ENCODE peak calls at places on chromosomes 4 and X, in seven cellular contexts. N is IMR-90, C is upper lobe of right lung, I is nephron progenitor cell, H is GM23338, Q is lower lobe of right lung, V is endothelial cell. E is an unnamed sample.

GRCh38 chr4:146976145-146976544 is 30.5 kb upstream of the TTC29 start:
- DNase-seq in I (no peak), Q (no peak), H (no peak), C (no peak), V (no peak), N (no peak), E (no peak)

GRCh38 chr4:92304073-92304472 is 307 bp downstream of the GRID2 start:
- DNase-seq in C (no peak), N (no peak), V (peak; percentile 9), H (peak; percentile 31), I (peak; percentile 13), Q (no peak), E (no peak)

GRCh38 chrX:73977542-73978169 is 326.3 kb upstream of the ZCCHC13 start:
- DNase-seq in Q (no peak), C (no peak), I (no peak), N (no peak), V (no peak), H (peak; percentile 23), E (no peak)

GRCh38 chr4:181896609-181897008 is 346.6 kb upstream of the TENM3 start:
- DNase-seq in V (no peak), C (no peak), N (no peak), Q (no peak), H (no peak), I (no peak), E (no peak)

GRCh38 chr4:14399919-14400706 is 602.2 kb upstream of the CPEB2 start:
- DNase-seq in V (no peak), I (no peak), H (no peak), Q (no peak), N (no peak), C (no peak), E (no peak)

GRCh38 chr4:26937136-26937535 is 76.5 kb downstream of the STIM2 start:
- DNase-seq in H (no peak), C (no peak), Q (no peak), I (no peak), V (no peak), N (no peak), E (no peak)

GRCh38 chr4:170226288-170226687 is 136.5 kb upstream of the AADAT start:
- DNase-seq in V (no peak), I (no peak), N (no peak), Q (no peak), H (peak; percentile 13), C (no peak), E (no peak)

GRCh38 chr4:183823394-183823793 is 81.7 kb upstream of the STOX2 start:
- DNase-seq in N (peak; percentile 41), C (no peak), V (no peak), I (no peak), Q (no peak), H (no peak), E (no peak)

GRCh38 chrX:118945921-118946320 is 28.5 kb upstream of the LONRF3 start:
- DNase-seq in I (no peak), V (no peak), Q (no peak), C (no peak), H (no peak), N (no peak), E (no peak)

GRCh38 chr4:75916091-75916661 is 13.9 kb upstream of the PPEF2 start:
- DNase-seq in Q (no peak), H (peak; percentile 74), C (no peak), I (peak; percentile 36), N (peak; percentile 89), V (peak; percentile 44), E (peak; percentile 40)

GRCh38 chr4:108135549-108136209 is 33.1 kb downstream of the LEF1 start:
- DNase-seq in H (peak; percentile 88), N (no peak), Q (no peak), V (no peak), C (no peak), I (peak; percentile 61), E (peak; percentile 32)

GRCh38 chr4:48710446-48711209 is 69.5 kb downstream of the FRYL start:
- DNase-seq in N (peak; percentile 4), Q (no peak), I (no peak), C (no peak), V (no peak), H (no peak), E (no peak)

GRCh38 chr4:8688041-8688907 is 95.7 kb downstream of the CPZ start:
- DNase-seq in V (peak; percentile 88), I (peak; percentile 86), H (peak; percentile 86), C (peak; percentile 65), N (peak; percentile 2), Q (peak; percentile 24), E (peak; percentile 80)

GRCh38 chrX:42752730-42753129 is 25.2 kb downstream of the PPP1R2C start:
- DNase-seq in H (peak; percentile 1), I (no peak), C (no peak), Q (no peak), N (no peak), V (no peak), E (no peak)

GRCh38 chrX:48958635-48959094 is 1.3 kb upstream of the OTUD5 start:
- DNase-seq in V (peak; percentile 6), C (peak; percentile 64), H (peak; percentile 10), I (no peak), Q (no peak), N (peak; percentile 66), E (no peak)

GRCh38 chr4:53307210-53307609 is 58.7 kb downstream of the SCFD2 start:
- DNase-seq in N (no peak), V (no peak), I (no peak), H (no peak), C (no peak), Q (no peak), E (no peak)

GRCh38 chr4:57320217-57320616 is 210.0 kb upstream of the IGFBP7 start:
- DNase-seq in H (no peak), Q (no peak), V (no peak), N (no peak), I (no peak), C (no peak), E (no peak)

DNA sequence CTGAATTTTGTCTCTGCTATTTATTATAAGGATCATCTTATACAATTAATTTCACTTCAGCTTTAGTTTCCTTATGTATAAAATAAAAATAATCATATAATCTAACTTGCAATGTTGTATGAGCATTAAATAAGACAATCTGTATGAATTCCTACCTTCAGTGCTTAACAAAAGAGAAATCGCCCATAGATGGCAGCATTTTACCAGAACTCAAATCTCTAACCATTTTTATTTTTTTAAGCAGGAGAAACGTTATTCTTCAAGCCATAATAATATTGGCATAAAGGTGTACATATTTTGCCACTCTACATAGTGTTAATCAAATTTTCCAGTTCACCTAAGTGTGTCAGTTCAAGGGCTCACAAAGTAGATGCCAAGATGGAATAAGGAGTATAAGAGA is 78.8 kb downstream of the TMEM47 start:
- DNase-seq in V (no peak), I (no peak), Q (no peak), C (no peak), N (peak; percentile 56), H (peak; percentile 48), E (peak; percentile 2)
- TF ChIP-seq CTCF in V (no peak), I (peak; percentile 48), Q (peak; percentile 35), C (peak; percentile 38), N (peak; percentile 61), H (no peak), E (peak; percentile 73)

GRCh38 chrX:124226129-124226528 is 106.3 kb upstream of the TEX13D start:
- DNase-seq in C (no peak), H (no peak), V (no peak), I (no peak), N (no peak), Q (no peak), E (no peak)

GRCh38 chrX:124230573-124231300 is 101.7 kb upstream of the TEX13D start:
- DNase-seq in V (no peak), N (no peak), H (peak; percentile 10), I (no peak), Q (no peak), C (no peak), E (no peak)

GRCh38 chrX:124231454-124231853 is 101.0 kb upstream of the TEX13D start:
- DNase-seq in H (peak; percentile 20), I (no peak), C (no peak), V (no peak), Q (no peak), N (no peak), E (peak; percentile 25)

GRCh38 chrX:124229374-124229773 is 103.1 kb upstream of the TEX13D start:
- DNase-seq in C (no peak), Q (no peak), V (no peak), H (peak; percentile 28), I (no peak), N (no peak), E (no peak)

GRCh38 chrX:124228849-124229248 is 103.6 kb upstream of the TEX13D start:
- DNase-seq in Q (no peak), V (no peak), I (no peak), N (no peak), C (no peak), H (peak; percentile 41), E (no peak)
- TF ChIP-seq CTCF in Q (no peak), V (peak; percentile 11), I (no peak), N (no peak), C (no peak), H (no peak), E (no peak)

GRCh38 chrX:13053171-13053570 is 8.8 kb upstream of the FAM9C start:
- DNase-seq in I (no peak), Q (no peak), H (no peak), C (no peak), V (no peak), N (no peak), E (no peak)

GRCh38 chrX:13048265-13048664 is 3.8 kb upstream of the FAM9C start:
- DNase-seq in N (peak; percentile 65), V (no peak), Q (no peak), H (no peak), I (no peak), C (no peak), E (no peak)

GRCh38 chrX:13051529-13052172 is 7.2 kb upstream of the FAM9C start:
- DNase-seq in H (no peak), N (no peak), Q (no peak), C (no peak), V (no peak), I (no peak), E (no peak)

GRCh38 chrX:13050151-13050550 is 5.7 kb upstream of the FAM9C start:
- DNase-seq in N (no peak), V (no peak), C (no peak), H (no peak), Q (no peak), I (no peak), E (no peak)

DNA sequence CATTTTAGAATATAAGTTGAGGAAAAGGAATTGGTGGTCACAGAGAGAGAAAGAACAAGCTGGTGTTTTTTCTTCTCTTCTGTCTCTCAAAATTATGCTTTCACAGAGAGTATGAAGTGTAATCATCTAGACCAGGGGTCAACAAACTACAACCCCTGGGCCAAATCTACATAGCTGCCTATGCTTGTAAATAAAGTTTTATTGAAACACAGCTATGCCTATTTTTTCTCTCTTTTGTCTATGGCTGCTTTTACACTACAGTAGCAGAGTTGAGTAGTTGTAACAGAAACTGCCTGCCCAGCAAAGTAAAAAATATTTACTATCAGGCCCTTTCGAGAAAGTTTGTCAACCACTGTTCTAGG is 6.7 kb upstream of the FAM9C start:
- DNase-seq in C (no peak), V (no peak), I (no peak), Q (no peak), N (no peak), H (no peak), E (no peak)
- TF ChIP-seq CTCF in C (no peak), V (no peak), I (no peak), Q (no peak), N (no peak), H (no peak), E (no peak)

DNA sequence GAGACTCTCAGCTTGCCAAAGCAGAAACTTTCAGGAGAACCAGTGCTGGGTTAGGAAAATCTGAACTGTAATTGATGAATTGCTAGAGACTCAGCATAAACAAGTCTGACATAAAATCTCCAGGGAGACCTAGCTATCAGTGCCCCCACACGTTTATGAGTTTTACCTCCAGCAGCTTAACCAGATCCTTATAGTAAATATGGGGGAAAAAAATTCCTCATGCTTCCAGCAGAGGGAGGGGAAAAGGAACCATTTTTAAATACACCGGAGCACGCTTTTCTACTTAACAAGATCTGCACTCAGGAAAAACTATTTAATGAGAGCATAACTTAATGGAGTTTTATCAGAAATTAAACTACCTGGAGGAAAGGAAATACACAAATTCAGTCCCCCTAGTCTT is 1040.7 kb upstream of the INTU start:
- DNase-seq in I (no peak), Q (no peak), H (peak; percentile 61), N (peak; percentile 28), C (no peak), V (no peak), E (no peak)
- TF ChIP-seq CTCF in I (peak; percentile 40), Q (peak; percentile 25), H (peak; percentile 32), N (peak; percentile 39), C (peak; percentile 39), V (peak; percentile 76), E (peak; percentile 59)

E was measured in neural crest cell.